ENCODE peak calls at places on chromosomes 12 and 14, in four cellular contexts. T is WTC11, F is K562, V is HepG2. D is an unnamed sample.

GRCh38 chr12:26737487-26738030 is 95.4 kb downstream of the ITPR2 start:
- DNase-seq in T (no peak), F (no peak), V (no peak), D (no peak)

GRCh38 chr12:78931466-78931990 is 67.0 kb downstream of the SYT1 start:
- DNase-seq in T (no peak), F (no peak), V (no peak), D (no peak)

GRCh38 chr14:104349950-104350349 is 211.6 kb downstream of the KIF26A start:
- DNase-seq in T (no peak), F (no peak), V (no peak), D (no peak)

GRCh38 chr12:24255920-24256635 is 306.6 kb upstream of the SOX5 start:
- DNase-seq in T (no peak), F (no peak), V (no peak), D (no peak)

GRCh38 chr12:106044773-106045172 is 94.0 kb downstream of the NUAK1 start:
- DNase-seq in T (no peak), F (no peak), V (no peak), D (no peak)

GRCh38 chr12:70258605-70259403 is 15.6 kb downstream of the CNOT2 start:
- DNase-seq in T (no peak), F (no peak), V (peak), D (no peak)

GRCh38 chr12:132543298-132544172 is 53.6 kb downstream of the FBRSL1 start:
- DNase-seq in T (no peak), F (no peak), V (no peak), D (no peak)

GRCh38 chr14:105212541-105213305 is 31.6 kb upstream of the NUDT14 start:
- DNase-seq in T (no peak), F (no peak), V (no peak), D (no peak)

GRCh38 chr12:119649202-119649808 is 18.6 kb upstream of the PRKAB1 start:
- DNase-seq in T (no peak), F (peak), V (no peak), D (peak)

DNA sequence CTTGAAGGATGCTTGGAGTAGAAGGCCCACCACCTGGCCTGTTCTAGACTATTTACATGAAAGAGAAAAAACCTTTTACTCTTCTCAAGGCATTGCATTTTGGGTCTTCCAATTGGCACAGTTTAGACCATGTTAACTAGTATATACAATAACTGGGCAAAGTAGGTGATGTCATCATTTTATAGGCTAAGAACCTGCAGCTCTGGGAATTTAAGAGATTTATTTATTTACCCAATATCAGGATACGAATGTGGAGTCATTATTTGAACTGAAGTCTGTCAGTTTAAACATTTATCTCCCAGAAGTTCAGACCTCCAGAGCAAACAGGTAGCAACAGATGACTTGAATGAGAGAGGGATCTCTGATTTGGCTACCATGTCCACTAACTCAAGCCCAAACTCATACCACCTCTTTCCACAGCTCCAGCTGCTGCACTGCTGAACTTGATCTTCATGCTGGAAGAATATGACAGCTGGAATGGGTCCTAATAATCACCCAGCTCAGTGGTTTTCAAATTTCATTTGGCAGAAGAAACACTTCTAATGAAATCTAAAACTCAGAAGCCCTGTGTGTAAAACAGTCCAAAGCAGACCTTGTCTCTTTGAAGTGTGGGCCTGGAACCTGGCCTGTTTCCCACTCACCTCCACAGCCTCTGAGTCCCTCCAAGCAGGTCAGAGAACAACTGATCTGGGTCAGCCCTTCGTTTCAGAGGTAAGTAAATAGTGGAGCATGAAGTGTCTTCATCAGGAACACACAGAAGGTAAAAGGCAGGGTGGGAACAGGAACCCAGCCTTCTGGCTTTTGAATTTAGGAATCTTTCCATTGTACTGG is 179.3 kb downstream of the EMP1 start:
- DNase-seq in T (no peak), F (no peak), V (no peak), D (no peak)
- TF ChIP-seq ELF4 in T (no peak), F (no peak), V (no peak), D (no peak)

GRCh38 chr14:89444044-89444443 is 27.0 kb upstream of the FOXN3 start:
- DNase-seq in T (no peak), F (no peak), V (no peak), D (no peak)
- TF ChIP-seq ELF4 in T (no peak), F (no peak), V (no peak), D (no peak)

DNA sequence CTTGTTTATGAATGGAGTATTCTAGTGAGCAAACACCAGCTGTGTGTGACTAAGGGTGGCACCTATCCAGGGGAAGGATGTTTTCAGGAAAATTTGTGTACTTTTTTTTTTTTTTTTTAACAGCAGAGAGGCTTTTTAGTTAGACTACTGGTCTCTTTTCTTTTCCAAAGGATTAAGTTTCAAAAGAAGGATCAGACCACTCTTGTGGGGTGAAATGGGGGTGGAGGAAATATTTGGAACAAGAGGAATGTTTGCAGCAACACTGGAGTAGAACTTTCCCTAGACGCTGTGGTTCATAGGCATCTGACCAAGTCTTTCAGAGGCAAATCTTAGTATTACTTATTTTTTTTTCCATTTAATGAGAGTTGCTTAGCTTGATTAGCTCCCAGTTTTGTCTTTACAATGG is 21.1 kb downstream of the NUBPL start:
- DNase-seq in T (no peak), F (no peak), V (no peak), D (no peak)
- TF ChIP-seq ELF4 in T (no peak), F (no peak), V (no peak), D (no peak)

GRCh38 chr14:76848879-76849278 is 22.7 kb downstream of the LRRC74A start:
- DNase-seq in T (no peak), F (peak), V (no peak), D (peak)

GRCh38 chr14:76842414-76842813 is 16.2 kb downstream of the LRRC74A start:
- DNase-seq in T (no peak), F (no peak), V (no peak), D (no peak)

GRCh38 chr14:76846331-76847047 is 20.3 kb downstream of the LRRC74A start:
- DNase-seq in T (no peak), F (no peak), V (no peak), D (no peak)

GRCh38 chr14:76844223-76844622 is 18.0 kb downstream of the LRRC74A start:
- DNase-seq in T (no peak), F (peak), V (no peak), D (no peak)
- TF ChIP-seq ELF4 in T (no peak), F (no peak), V (no peak), D (no peak)

GRCh38 chr12:34253674-34254073 is 231.4 kb downstream of the ALG10 start:
- DNase-seq in T (no peak), F (no peak), V (no peak), D (no peak)

GRCh38 chr12:34244608-34245007 is 222.3 kb downstream of the ALG10 start:
- DNase-seq in T (no peak), F (no peak), V (no peak), D (no peak)

GRCh38 chr12:34249271-34249670 is 227.0 kb downstream of the ALG10 start:
- DNase-seq in T (no peak), F (no peak), V (no peak), D (no peak)
- TF ChIP-seq ELF4 in T (no peak), F (no peak), V (no peak), D (no peak)

GRCh38 chr12:122003646-122004611 is 17.8 kb upstream of the BCL7A start:
- DNase-seq in T (no peak), F (peak), V (no peak), D (no peak)
- TF ChIP-seq ELF4 in T (no peak), F (no peak), V (no peak), D (no peak)

GRCh38 chr14:92106095-92106937 is at the start of gene ATXN3:
- DNase-seq in T (peak), F (peak), V (peak), D (peak)

GRCh38 chr14:92105845-92106094 is 612 bp downstream of the ATXN3 start:
- DNase-seq in T (no peak), F (peak), V (peak), D (no peak)

GRCh38 chr14:92108345-92109254 is 2.2 kb upstream of the ATXN3 start:
- DNase-seq in T (peak), F (peak), V (peak), D (no peak)

GRCh38 chr14:92103363-92103762 is 3.0 kb downstream of the ATXN3 start:
- DNase-seq in T (no peak), F (no peak), V (no peak), D (no peak)

GRCh38 chr14:92105073-92105844 is 1.1 kb downstream of the ATXN3 start:
- DNase-seq in T (no peak), F (no peak), V (no peak), D (no peak)
- TF ChIP-seq ELF4 in T (no peak), F (no peak), V (no peak), D (no peak)

DNA sequence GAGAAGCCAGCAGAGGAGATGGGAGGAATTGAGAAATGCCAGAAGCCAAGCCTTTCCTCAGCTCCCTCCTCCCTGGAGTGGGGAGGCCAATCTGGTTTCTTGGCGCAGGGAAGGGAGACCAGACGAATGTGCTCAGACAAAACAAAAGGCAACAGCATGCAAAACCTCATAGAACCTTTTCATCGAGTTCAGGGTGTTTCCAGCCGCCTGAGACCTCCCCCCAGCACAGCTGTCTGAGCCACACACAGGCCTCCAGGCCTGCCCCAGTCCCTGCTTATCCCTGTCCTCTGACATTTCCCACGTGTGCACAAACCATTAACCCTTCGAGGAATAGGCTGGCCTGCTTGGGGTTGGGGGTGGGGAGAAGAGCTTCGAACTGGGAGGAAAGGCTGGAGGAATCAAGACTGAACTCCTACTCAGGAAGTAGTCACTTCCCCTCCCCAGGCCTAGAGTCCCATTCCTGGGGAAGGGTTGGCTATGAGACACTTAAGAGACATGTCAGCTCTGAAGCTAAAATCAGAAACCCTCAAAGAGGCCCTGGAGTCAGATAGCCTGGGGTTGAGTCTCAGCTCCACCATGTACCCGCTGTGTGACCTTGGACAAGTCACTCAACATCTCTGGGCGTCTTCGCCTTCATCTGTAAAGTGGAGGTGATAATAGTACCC is 10.7 kb downstream of the TBX3 start:
- DNase-seq in T (no peak), F (no peak), V (no peak), D (no peak)
- TF ChIP-seq ELF4 in T (no peak), F (no peak), V (no peak), D (no peak)

DNA sequence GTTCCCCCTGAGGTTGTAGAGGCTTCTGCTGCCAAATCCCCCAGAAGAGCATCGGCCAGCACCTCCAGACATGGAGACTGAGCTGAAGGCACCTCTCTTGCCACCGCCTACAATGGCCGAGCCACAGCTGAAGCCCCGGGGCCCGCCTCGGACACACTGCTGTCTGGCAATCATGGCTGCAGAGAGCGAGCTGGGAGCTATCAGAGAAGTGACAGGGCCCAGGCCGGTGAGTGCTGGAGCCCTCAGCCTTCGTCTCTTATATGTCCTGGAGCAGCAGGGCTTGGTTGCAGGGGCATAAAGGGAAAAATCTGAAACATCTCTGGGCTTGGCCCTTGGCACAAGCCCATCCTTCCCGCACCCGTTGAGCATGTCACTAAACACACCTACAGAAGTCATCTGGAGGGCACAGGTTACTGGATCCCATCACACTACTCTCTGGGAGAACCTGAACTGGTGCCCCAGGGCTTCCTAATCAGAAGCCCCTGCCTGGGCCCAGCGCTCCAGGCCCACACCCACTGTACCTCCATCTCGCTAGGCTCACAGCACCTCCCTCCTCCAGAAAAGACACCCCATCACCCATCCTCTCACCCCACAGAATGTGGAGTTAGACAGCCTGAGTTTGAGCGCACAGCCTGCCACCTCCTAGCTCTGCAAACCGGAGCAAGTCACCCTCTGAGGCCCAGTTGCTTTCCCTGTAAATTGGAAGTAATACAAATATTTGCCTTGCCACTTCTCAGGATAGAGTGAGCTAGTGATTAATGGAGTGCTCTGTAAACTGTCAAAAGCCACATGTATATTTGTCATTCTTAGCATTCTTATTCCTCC is at the start of gene KRT4:
- DNase-seq in T (no peak), F (no peak), V (no peak), D (no peak)
- TF ChIP-seq ELF4 in T (no peak), F (no peak), V (no peak), D (no peak)

GRCh38 chr14:88170333-88170732 is 152.7 kb downstream of the KCNK10 start:
- DNase-seq in T (no peak), F (no peak), V (peak), D (no peak)

GRCh38 chr14:88166616-88167015 is 156.5 kb downstream of the KCNK10 start:
- DNase-seq in T (no peak), F (no peak), V (no peak), D (no peak)

GRCh38 chr14:88168025-88168424 is 155.0 kb downstream of the KCNK10 start:
- DNase-seq in T (no peak), F (no peak), V (no peak), D (no peak)

GRCh38 chr14:88164906-88165534 is 158.0 kb downstream of the KCNK10 start:
- DNase-seq in T (no peak), F (no peak), V (no peak), D (no peak)

DNA sequence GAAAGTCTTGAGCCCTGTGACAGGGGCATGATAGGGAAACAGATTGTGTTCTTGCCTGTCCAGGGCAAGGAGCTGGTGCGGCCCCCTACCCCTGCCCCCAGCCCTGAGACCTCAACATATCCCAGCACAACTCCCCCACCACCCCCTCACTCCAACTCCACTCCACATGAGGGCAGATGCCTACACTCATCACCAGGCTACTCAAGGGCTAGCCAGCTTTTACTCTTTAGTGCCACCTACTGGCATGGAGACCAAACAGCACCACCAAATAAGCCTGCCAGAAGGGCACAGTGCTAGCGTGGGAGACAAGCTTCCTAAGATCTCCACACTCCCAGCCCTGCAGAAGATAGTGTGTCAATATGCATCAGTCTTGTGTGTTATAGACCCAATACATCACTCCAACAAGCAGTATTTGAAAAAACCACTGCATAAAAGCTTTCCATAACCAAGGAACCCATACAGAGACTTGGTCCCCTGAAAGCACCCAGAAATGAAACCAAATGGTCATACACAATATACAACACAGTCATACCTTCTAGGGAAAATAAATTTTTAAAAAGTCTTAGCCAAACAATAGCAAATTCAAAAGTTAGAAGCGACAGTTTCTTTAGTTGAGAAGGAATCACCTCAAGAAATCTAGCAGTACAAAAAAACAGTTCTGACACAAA is 154.4 kb downstream of the KCNK10 start:
- DNase-seq in T (peak), F (peak), V (peak), D (peak)
- TF ChIP-seq ELF4 in T (no peak), F (no peak), V (no peak), D (no peak)

D was measured in HEK293T.